ENCODE peak calls at places on chromosome 21, in five cellular contexts. F is MCF 10A, X is activated T-helper 1 cell treated with Interleukin-2 at 50 U/mL for 16 hours, T is GM23248, D is progenitor cell of endocrine pancreas. U is an unnamed sample.

GRCh38 chr21:33196956-33197374 is 32.8 kb upstream of the IFNAR2 start:
- DNase-seq in F (peak), X (peak), T (peak), D (peak), U (peak)

GRCh38 chr21:38721055-38721454 is 84.7 kb upstream of the ETS2 start:
- DNase-seq in F (no peak), X (no peak), T (no peak), D (no peak), U (no peak)

GRCh38 chr21:46007498-46007868 is 25.9 kb downstream of the COL6A1 start:
- DNase-seq in F (no peak), X (no peak), T (no peak), D (no peak), U (no peak)

GRCh38 chr21:31650930-31651329 is 8.6 kb upstream of the SOD1 start:
- DNase-seq in F (no peak), X (no peak), T (no peak), D (no peak), U (no peak)

GRCh38 chr21:39180429-39181019 is 2.7 kb downstream of the PSMG1 start:
- DNase-seq in F (peak), X (no peak), T (peak), D (no peak), U (no peak)

GRCh38 chr21:46441961-46442498 is 16.7 kb upstream of the DIP2A start:
- DNase-seq in F (no peak), X (no peak), T (no peak), D (no peak), U (no peak)

GRCh38 chr21:18498428-18498827 is 94.8 kb upstream of the TMPRSS15 start:
- DNase-seq in F (no peak), X (no peak), T (no peak), D (no peak), U (no peak)

GRCh38 chr21:46569071-46569470 is 35.8 kb downstream of the S100B start:
- DNase-seq in F (no peak), X (no peak), T (peak), D (no peak), U (no peak)

GRCh38 chr21:14687277-14687642 is 141.1 kb upstream of the SAMSN1 start:
- DNase-seq in F (no peak), X (no peak), T (peak), D (no peak), U (peak)

GRCh38 chr21:36701912-36702621 is 3.2 kb downstream of the SIM2 start:
- DNase-seq in F (peak), X (no peak), T (no peak), D (no peak), U (no peak)

GRCh38 chr21:26185446-26185845 is 14.9 kb upstream of the APP start:
- DNase-seq in F (no peak), X (no peak), T (no peak), D (no peak), U (no peak)

GRCh38 chr21:16291296-16291695 is 561.5 kb downstream of the USP25 start:
- DNase-seq in F (no peak), X (no peak), T (no peak), D (no peak), U (no peak)

GRCh38 chr21:45481566-45481965 is 60.7 kb downstream of the SLC19A1 start:
- DNase-seq in F (no peak), X (no peak), T (no peak), D (no peak), U (no peak)

GRCh38 chr21:15498455-15498854 is 231.3 kb upstream of the USP25 start:
- DNase-seq in F (no peak), X (no peak), T (no peak), D (no peak), U (peak)

GRCh38 chr21:35084869-35085268 is 35.8 kb upstream of the RUNX1 start:
- DNase-seq in F (peak), X (no peak), T (peak), D (no peak), U (peak)

GRCh38 chr21:38968887-38969543 is 163.3 kb downstream of the ETS2 start:
- DNase-seq in F (no peak), X (no peak), T (no peak), D (no peak), U (peak)

GRCh38 chr21:32448803-32449594 is 36.5 kb downstream of the EVA1C start:
- DNase-seq in F (no peak), X (no peak), T (peak), D (no peak), U (no peak)

GRCh38 chr21:43925609-43926008 is 60.6 kb downstream of the AGPAT3 start:
- DNase-seq in F (no peak), X (no peak), T (no peak), D (no peak), U (no peak)

GRCh38 chr21:16402752-16403151 is 673.0 kb downstream of the USP25 start:
- DNase-seq in F (no peak), X (no peak), T (peak), D (no peak), U (peak)

GRCh38 chr21:38989745-38990423 is 184.2 kb downstream of the ETS2 start:
- DNase-seq in F (no peak), X (no peak), T (peak), D (no peak), U (peak)

GRCh38 chr21:41316641-41317392 is at the start of gene FAM3B:
- DNase-seq in F (no peak), X (no peak), T (no peak), D (peak), U (no peak)

GRCh38 chr21:35265170-35265877 is 216.2 kb upstream of the RUNX1 start:
- DNase-seq in F (peak), X (no peak), T (peak), D (no peak), U (peak)

GRCh38 chr21:32370971-32371766 is 21.6 kb downstream of the URB1 start:
- DNase-seq in F (no peak), X (no peak), T (peak), D (no peak), U (no peak)

GRCh38 chr21:31198575-31198974 is 145.5 kb downstream of the TIAM1 start:
- DNase-seq in F (peak), X (no peak), T (peak), D (no peak), U (peak)

GRCh38 chr21:34593954-34594531 is 20.9 kb downstream of the RCAN1 start:
- DNase-seq in F (no peak), X (no peak), T (no peak), D (no peak), U (no peak)